ENCODE peak calls at places on chromosome 5, in ten cellular contexts. V, J, X, Z, N, B, I, G, R and S are unnamed samples.

GRCh38 chr5:87340716-87341115 is 72.0 kb downstream of the CCNH start:
- DNase-seq in I (no peak), J (no peak), R (no peak), V (peak), X (no peak), G (no peak), N (no peak), Z (no peak), B (no peak), S (no peak)

GRCh38 chr5:53503819-53504218 is 23.4 kb downstream of the FST start:
- DNase-seq in I (no peak), B (no peak), X (no peak), V (no peak), N (no peak), G (no peak), Z (no peak), R (no peak), J (no peak), S (no peak)

GRCh38 chr5:2201832-2202231 is 319.1 kb upstream of the IRX4 start:
- DNase-seq in Z (no peak), G (no peak), V (no peak), X (peak), B (peak), I (no peak), N (no peak), J (no peak), R (no peak), S (no peak)

GRCh38 chr5:107254902-107255234 is 415.9 kb downstream of the EFNA5 start:
- DNase-seq in V (no peak), I (no peak), J (no peak), G (no peak), X (no peak), Z (no peak), N (no peak), R (no peak), B (no peak), S (no peak)

GRCh38 chr5:181181650-181182565 is 23.1 kb downstream of the TRIM7 start:
- DNase-seq in G (no peak), R (peak), N (peak), V (peak), J (peak), I (no peak), B (peak), X (peak), Z (no peak), S (no peak)

GRCh38 chr5:145531038-145531734 is 304.0 kb downstream of the PRELID2 start:
- DNase-seq in V (no peak), Z (no peak), B (peak), G (peak), X (peak), J (peak), I (no peak), R (peak), N (peak), S (no peak)

GRCh38 chr5:179243333-179243732 is 101.9 kb downstream of the ADAMTS2 start:
- DNase-seq in V (no peak), X (no peak), J (no peak), G (peak), Z (no peak), R (no peak), N (no peak), B (no peak), I (no peak), S (no peak)

GRCh38 chr5:154273028-154273617 is 82.6 kb downstream of the GALNT10 start:
- DNase-seq in I (peak), R (no peak), Z (no peak), V (peak), X (no peak), N (peak), G (peak), J (peak), B (peak), S (peak)

GRCh38 chr5:68225188-68225910 is 9.8 kb downstream of the PIK3R1 start:
- DNase-seq in R (peak), N (peak), Z (no peak), J (peak), B (peak), X (peak), V (peak), I (peak), G (no peak), S (peak)

GRCh38 chr5:178797101-178797521 is 62.6 kb upstream of the ZNF354B start:
- DNase-seq in B (no peak), N (no peak), G (no peak), V (no peak), X (no peak), J (no peak), I (no peak), R (no peak), Z (no peak), S (no peak)

GRCh38 chr5:160672521-160672920 is 179.5 kb downstream of the ATP10B start:
- DNase-seq in Z (no peak), J (no peak), I (no peak), B (no peak), G (no peak), V (no peak), R (no peak), N (no peak), X (no peak), S (no peak)

GRCh38 chr5:151157426-151158286 is at the start of gene ANXA6:
- DNase-seq in N (peak), R (peak), V (peak), B (peak), I (peak), X (peak), Z (peak), J (peak), G (peak), S (peak)
- TF ChIP-seq POLR2A in N (peak), R (no peak), V (peak), B (peak), I (peak), X (peak), Z (peak), J (peak), G (peak), S (no peak)

GRCh38 chr5:90941002-90941720 is 382.6 kb downstream of the ADGRV1 start:
- DNase-seq in N (no peak), B (no peak), R (no peak), Z (no peak), J (no peak), G (no peak), V (no peak), X (no peak), I (no peak), S (no peak)
- TF ChIP-seq POLR2A in N (no peak), B (no peak), R (no peak), Z (no peak), J (no peak), G (no peak), V (no peak), X (no peak), I (no peak), S (no peak)

GRCh38 chr5:103774736-103775135 is 212.1 kb upstream of the NUDT12 start:
- DNase-seq in I (no peak), Z (no peak), J (no peak), N (no peak), V (no peak), G (no peak), B (no peak), R (no peak), X (no peak), S (no peak)

GRCh38 chr5:103780794-103781193 is 218.2 kb upstream of the NUDT12 start:
- DNase-seq in Z (no peak), V (no peak), R (no peak), J (no peak), N (no peak), B (no peak), X (no peak), I (no peak), G (no peak), S (no peak)

GRCh38 chr5:103778915-103779314 is 216.3 kb upstream of the NUDT12 start:
- DNase-seq in Z (no peak), B (no peak), V (no peak), X (no peak), R (no peak), I (no peak), N (no peak), J (no peak), G (no peak), S (no peak)
- TF ChIP-seq POLR2A in Z (no peak), B (no peak), V (no peak), X (no peak), R (no peak), I (no peak), N (no peak), J (no peak), G (no peak), S (no peak)

DNA sequence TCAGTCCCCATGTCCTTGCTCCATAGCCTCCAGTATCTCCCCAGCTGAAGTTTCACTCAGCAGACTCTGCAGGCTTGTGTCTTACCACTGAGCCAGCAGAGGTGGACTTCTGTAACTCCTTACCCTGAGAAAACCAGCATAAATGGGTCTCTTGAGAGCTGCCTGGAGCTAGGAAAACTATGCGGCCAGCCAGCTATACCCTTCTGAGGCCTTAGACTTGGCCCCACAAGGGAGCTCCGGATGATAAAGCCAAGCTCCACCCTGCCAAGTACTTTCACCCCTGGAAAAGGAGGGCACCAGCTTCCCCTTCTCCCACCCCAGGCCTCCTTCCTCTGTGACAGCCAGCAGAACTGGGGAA is 12.1 kb downstream of the IRF1 start:
- DNase-seq in R (no peak), G (no peak), B (peak), N (no peak), X (no peak), Z (no peak), J (no peak), I (no peak), V (no peak), S (no peak)
- TF ChIP-seq POLR2A in R (no peak), G (no peak), B (no peak), N (no peak), X (no peak), Z (peak), J (no peak), I (no peak), V (no peak), S (no peak)

GRCh38 chr5:138338411-138339085 is 482 bp downstream of the FAM53C start:
- DNase-seq in G (no peak), X (no peak), J (no peak), R (no peak), Z (no peak), V (no peak), I (no peak), N (no peak), B (no peak), S (no peak)

GRCh38 chr5:138337685-138338410 is at the start of gene FAM53C:
- DNase-seq in V (peak), B (peak), R (peak), N (peak), I (peak), J (peak), Z (peak), G (peak), X (peak), S (peak)

GRCh38 chr5:138339086-138339456 is 1.0 kb downstream of the FAM53C start:
- DNase-seq in R (peak), Z (no peak), X (peak), J (no peak), I (no peak), G (no peak), B (no peak), V (no peak), N (peak), S (peak)

GRCh38 chr5:138334867-138335447 is 3.1 kb upstream of the FAM53C start:
- DNase-seq in R (no peak), X (no peak), N (no peak), Z (no peak), I (peak), B (peak), V (no peak), J (no peak), G (no peak), S (no peak)

DNA sequence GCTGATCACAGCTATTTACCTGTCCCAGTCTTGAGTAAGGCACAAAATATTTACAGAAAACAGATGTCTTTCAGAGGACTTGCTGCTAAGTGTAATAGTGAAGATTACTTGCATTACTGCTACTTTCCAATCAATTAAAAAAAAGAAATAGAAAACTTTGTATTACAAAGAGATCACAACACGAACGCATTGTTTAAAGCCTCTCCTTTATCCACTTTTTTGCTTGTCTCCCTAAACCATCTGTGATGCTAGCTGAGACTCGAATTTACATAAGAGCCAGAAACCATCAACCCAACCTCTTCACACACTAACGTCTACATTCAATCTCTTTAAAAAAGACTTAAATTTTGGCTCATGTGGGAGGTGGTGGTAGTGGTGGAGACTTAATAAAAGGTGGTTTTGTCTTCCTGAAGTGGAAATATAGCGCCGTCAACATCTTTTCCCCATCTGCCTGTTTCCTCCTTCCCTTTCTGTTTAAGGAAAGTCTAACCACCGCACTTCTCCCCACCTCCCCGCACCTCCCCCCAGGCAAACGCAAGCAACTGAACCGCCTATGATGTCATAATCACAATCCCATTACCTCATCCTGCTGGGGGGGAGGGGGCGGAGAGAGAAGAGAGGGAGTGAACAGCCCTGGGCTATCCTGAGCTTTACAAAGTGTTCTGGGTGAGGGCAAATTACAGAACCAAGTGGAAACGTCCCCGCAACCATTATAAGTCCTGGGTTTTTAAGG is 948 bp upstream of the FAM53C start:
- DNase-seq in J (peak), N (peak), X (peak), I (peak), Z (no peak), V (peak), R (peak), B (peak), G (peak), S (peak)
- TF ChIP-seq POLR2A in J (no peak), N (no peak), X (peak), I (no peak), Z (no peak), V (no peak), R (no peak), B (no peak), G (peak), S (no peak)